ENCODE peak calls at places on chromosomes 3 and 15, in seven cellular contexts. Y is astrocyte, D is right atrium auricular region, P is left ventricle myocardium inferior, S is tibial artery, V is mucosa of descending colon, F is A549. G is an unnamed sample. For H3K4me1, the result is how much of the 10 kb centered on the place peaks cover.

GRCh38 chr3:63977893-63978292 is 45.4 kb downstream of the PSMD6 start:
- DNase-seq in Y (no peak), D (no peak), P (no peak), S (no peak), V (no peak), F (no peak), G (no peak)

GRCh38 chr3:159894386-159894785 is 94.2 kb upstream of the IL12A start:
- DNase-seq in Y (no peak), D (no peak), P (no peak), S (no peak), V (no peak), F (no peak), G (no peak)

GRCh38 chr3:179146911-179147570 is 1.1 kb upstream of the PIK3CA start:
- DNase-seq in Y (peak), D (no peak), P (no peak), S (no peak), V (no peak), F (peak), G (no peak)

GRCh38 chr15:44775923-44776322 is 39.6 kb downstream of the TRIM69 start:
- DNase-seq in Y (no peak), D (no peak), P (no peak), S (no peak), V (no peak), F (no peak), G (no peak)

GRCh38 chr3:197956070-197956469 is 3.9 kb upstream of the LMLN start:
- DNase-seq in Y (no peak), D (no peak), P (no peak), S (no peak), V (no peak), F (no peak), G (no peak)

GRCh38 chr3:134336587-134336986 is 37.7 kb downstream of the AMOTL2 start:
- DNase-seq in Y (peak), D (no peak), P (no peak), S (peak), V (no peak), F (no peak), G (no peak)

GRCh38 chr3:34782876-34783275 is 856.4 kb upstream of the ARPP21 start:
- DNase-seq in Y (no peak), D (no peak), P (no peak), S (no peak), V (no peak), F (no peak), G (no peak)

GRCh38 chr3:30778923-30779322 is 115.5 kb downstream of the GADL1 start:
- DNase-seq in Y (no peak), D (no peak), P (no peak), S (no peak), V (no peak), F (no peak), G (no peak)

GRCh38 chr15:33215941-33216872 is 21.7 kb upstream of the FMN1 start:
- DNase-seq in Y (no peak), D (no peak), P (no peak), S (no peak), V (no peak), F (no peak), G (no peak)

GRCh38 chr3:169218314-169218983 is 445.1 kb downstream of the MECOM start:
- DNase-seq in Y (peak), D (peak), P (peak), S (no peak), V (peak), F (no peak), G (no peak)

GRCh38 chr15:70033529-70034140 is 64.1 kb downstream of the TLE3 start:
- DNase-seq in Y (peak), D (no peak), P (no peak), S (peak), V (no peak), F (no peak), G (no peak)

GRCh38 chr3:118882353-118882947 is 152.2 kb downstream of the IGSF11 start:
- DNase-seq in Y (peak), D (peak), P (peak), S (peak), V (peak), F (peak), G (peak)

GRCh38 chr3:21729888-21730459 is 21.0 kb downstream of the ZNF385D start:
- DNase-seq in Y (no peak), D (no peak), P (no peak), S (no peak), V (no peak), F (no peak), G (no peak)

GRCh38 chr15:32656091-32656860 is 14.8 kb downstream of the SCG5 start:
- DNase-seq in Y (no peak), D (no peak), P (no peak), S (no peak), V (no peak), F (no peak), G (no peak)

GRCh38 chr3:2628117-2628516 is 482.1 kb downstream of the IL5RA start:
- DNase-seq in Y (no peak), D (no peak), P (no peak), S (no peak), V (no peak), F (no peak), G (no peak)

GRCh38 chr3:46700772-46701171 is 420 bp upstream of the TMIE start:
- DNase-seq in Y (no peak), D (no peak), P (peak), S (peak), V (no peak), F (no peak), G (peak)

GRCh38 chr3:194773216-194773615 is 87.5 kb downstream of the FAM43A start:
- DNase-seq in Y (no peak), D (peak), P (peak), S (no peak), V (peak), F (no peak), G (no peak)

GRCh38 chr15:34729056-34729455 is 25.7 kb downstream of the GJD2 start:
- DNase-seq in Y (no peak), D (no peak), P (no peak), S (no peak), V (no peak), F (no peak), G (no peak)

GRCh38 chr3:192917258-192917507 is 473 bp downstream of the MB21D2 start:
- DNase-seq in Y (no peak), D (no peak), P (no peak), S (no peak), V (peak), F (no peak), G (peak)

GRCh38 chr3:138051946-138052802 is 42.2 kb downstream of the CLDN18 start:
- DNase-seq in Y (no peak), D (no peak), P (peak), S (no peak), V (peak), F (peak), G (no peak)

GRCh38 chr3:116517308-116517707 is 72.0 kb upstream of the LSAMP start:
- DNase-seq in Y (peak), D (no peak), P (no peak), S (no peak), V (no peak), F (no peak), G (no peak)

GRCh38 chr3:29026959-29027358 is 253.9 kb upstream of the RBMS3 start:
- DNase-seq in Y (no peak), D (no peak), P (no peak), S (no peak), V (no peak), F (no peak), G (no peak)

GRCh38 chr3:195154793-195155535 is 116.0 kb downstream of the XXYLT1 start:
- DNase-seq in Y (peak), D (peak), P (peak), S (peak), V (peak), F (no peak), G (peak)

GRCh38 chr3:24373198-24373959 is 121.3 kb downstream of the THRB start:
- DNase-seq in Y (no peak), D (no peak), P (peak), S (no peak), V (peak), F (no peak), G (peak)
- H3K4me1 ChIP-seq in Y (under half), D (under half), P (under half), S (half or more), V (under half), F (under half), G (under half)

GRCh38 chr3:152295834-152296233 is 27.1 kb downstream of the MBNL1 start:
- DNase-seq in Y (no peak), D (no peak), P (no peak), S (no peak), V (no peak), F (no peak), G (no peak)
- H3K4me1 ChIP-seq in Y (under half), D (under half), P (half or more), S (half or more), V (half or more), F (half or more), G (under half)

DNA sequence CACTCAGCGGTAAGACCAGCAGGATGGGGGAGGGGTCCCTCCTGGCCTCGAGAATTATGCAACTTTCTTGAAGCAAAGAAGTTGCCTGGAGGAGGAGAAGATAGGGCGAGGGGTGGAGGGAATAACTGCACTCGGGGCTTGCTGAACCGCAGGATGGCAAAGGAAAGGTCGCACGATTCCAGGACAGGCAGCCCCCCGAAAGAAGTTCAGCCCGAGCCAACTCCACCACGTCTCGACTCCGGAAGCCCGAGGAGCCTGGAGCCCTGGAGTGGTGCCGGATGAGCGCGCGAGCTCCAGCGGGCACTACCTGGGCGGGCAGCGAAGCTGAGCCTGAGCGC is 398 bp downstream of the WWTR1 start:
- DNase-seq in Y (peak), D (peak), P (peak), S (peak), V (no peak), F (peak), G (no peak)
- H3K4me1 ChIP-seq in Y (under half), D (under half), P (half or more), S (half or more), V (under half), F (half or more), G (under half)

DNA sequence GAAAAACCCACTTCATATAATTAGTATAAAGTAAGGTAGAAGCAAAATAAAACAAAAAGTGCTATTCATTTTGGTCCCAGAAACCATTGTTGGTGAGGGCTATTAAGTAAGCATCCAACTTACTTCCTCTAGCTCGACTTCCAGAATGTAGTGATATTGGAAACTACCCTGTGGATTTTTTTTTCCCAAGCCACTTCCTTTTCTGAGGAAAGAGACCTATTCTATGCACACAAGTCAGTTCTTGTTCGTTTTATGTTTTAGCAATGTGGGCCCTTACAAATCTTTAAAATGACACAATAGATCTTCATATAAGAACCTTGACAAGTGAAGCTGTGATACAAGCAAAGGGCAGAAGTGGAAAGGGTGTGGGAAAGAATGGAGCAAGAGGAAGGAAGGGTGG is 402.0 kb upstream of the TBL1XR1 start:
- DNase-seq in Y (no peak), D (no peak), P (no peak), S (no peak), V (no peak), F (no peak), G (no peak)
- H3K4me1 ChIP-seq in Y (under half), D (under half), P (half or more), S (under half), V (under half), F (under half), G (under half)

DNA sequence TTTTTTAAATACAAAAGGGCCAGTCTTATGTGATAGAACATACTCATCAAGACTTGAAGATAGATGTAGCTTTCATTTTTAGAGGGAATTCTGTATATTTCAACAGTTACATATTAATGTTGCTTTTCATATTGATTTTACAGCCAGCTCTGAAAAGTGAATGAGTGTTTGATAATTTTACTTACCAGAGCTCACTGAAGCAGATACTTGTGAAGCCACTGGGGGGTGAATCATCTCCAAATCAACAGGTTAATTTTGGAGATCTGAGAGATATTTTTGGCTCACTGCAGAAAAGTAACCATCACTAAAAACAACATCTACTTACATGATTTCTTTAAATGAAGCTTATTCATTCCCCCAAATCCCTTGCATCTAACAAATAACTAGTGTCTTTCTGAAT is 24.7 kb downstream of the TNFAIP8L3 start:
- DNase-seq in Y (no peak), D (no peak), P (no peak), S (no peak), V (no peak), F (no peak), G (no peak)
- H3K4me1 ChIP-seq in Y (under half), D (under half), P (under half), S (under half), V (under half), F (under half), G (under half)

GRCh38 chr3:11564577-11565001 is 79.1 kb downstream of the VGLL4 start:
- DNase-seq in Y (no peak), D (no peak), P (no peak), S (peak), V (no peak), F (no peak), G (no peak)

GRCh38 chr3:11562277-11562881 is 81.3 kb downstream of the VGLL4 start:
- DNase-seq in Y (no peak), D (no peak), P (no peak), S (peak), V (no peak), F (no peak), G (no peak)

GRCh38 chr3:11563159-11563558 is 80.6 kb downstream of the VGLL4 start:
- DNase-seq in Y (no peak), D (no peak), P (no peak), S (peak), V (no peak), F (no peak), G (no peak)

GRCh38 chr3:11565072-11565471 is 78.6 kb downstream of the VGLL4 start:
- DNase-seq in Y (no peak), D (no peak), P (peak), S (no peak), V (no peak), F (no peak), G (no peak)

GRCh38 chr3:11563749-11564148 is 80.0 kb downstream of the VGLL4 start:
- DNase-seq in Y (no peak), D (no peak), P (no peak), S (peak), V (no peak), F (no peak), G (no peak)
- H3K4me1 ChIP-seq in Y (under half), D (under half), P (half or more), S (half or more), V (under half), F (under half), G (under half)